ENCODE peak calls at places on chromosome 1, in eight cellular contexts. M is heart right ventricle, F is adrenal gland, C is bronchial epithelial cell, A is cardiac muscle cell, G is GM06990, S is AG10803, L is gastrocnemius medialis. X is an unnamed sample.

GRCh38 chr1:94215955-94216354 is 21.4 kb downstream of the ARHGAP29 start:
- DNase-seq in M (no peak), S (no peak), L (no peak), F (no peak), G (no peak), A (no peak), C (peak; percentile 23), X (no peak)

GRCh38 chr1:244319283-244320132 is 132.2 kb downstream of the ADSS2 start:
- DNase-seq in S (peak; percentile 90), G (peak; percentile 45), F (no peak), L (no peak), A (peak; percentile 80), C (peak; percentile 90), M (no peak), X (no peak)

GRCh38 chr1:86981482-86982311 is 67.3 kb downstream of the HS2ST1 start:
- DNase-seq in G (no peak), L (no peak), A (no peak), C (no peak), F (peak; percentile 43), M (no peak), S (no peak), X (no peak)

GRCh38 chr1:212162635-212163034 is 122.6 kb upstream of the PPP2R5A start:
- DNase-seq in M (peak; percentile 76), A (peak; percentile 84), G (peak; percentile 51), S (peak; percentile 77), C (peak; percentile 50), F (peak; percentile 24), L (peak; percentile 67), X (peak; percentile 35)

GRCh38 chr1:185045793-185046441 is 559 bp downstream of the RNF2 start:
- DNase-seq in A (peak; percentile 44), S (peak; percentile 17), C (peak; percentile 15), M (peak; percentile 16), F (peak; percentile 27), L (no peak), G (no peak), X (no peak)

GRCh38 chr1:218066332-218066731 is 218.8 kb upstream of the RRP15 start:
- DNase-seq in F (no peak), S (no peak), L (no peak), G (no peak), M (no peak), A (no peak), C (no peak), X (no peak)

GRCh38 chr1:167904641-167905040 is 9.3 kb downstream of the ADCY10 start:
- DNase-seq in S (peak; percentile 52), F (no peak), A (peak; percentile 61), G (no peak), L (no peak), C (peak; percentile 73), M (no peak), X (no peak)

GRCh38 chr1:25900209-25900608 is 6.0 kb downstream of the STMN1 start:
- DNase-seq in C (no peak), F (no peak), L (no peak), S (no peak), A (no peak), M (no peak), G (no peak), X (no peak)

GRCh38 chr1:87450136-87450535 is 121.5 kb downstream of the LMO4 start:
- DNase-seq in M (no peak), F (no peak), L (no peak), G (peak; percentile 15), C (no peak), A (no peak), S (no peak), X (no peak)

GRCh38 chr1:32997381-32997891 is 32.8 kb upstream of the RNF19B start:
- DNase-seq in F (peak; percentile 79), L (no peak), C (peak; percentile 73), G (no peak), M (no peak), A (peak; percentile 75), S (peak; percentile 84), X (no peak)

GRCh38 chr1:23909412-23909811 is 3.8 kb downstream of the CNR2 start:
- DNase-seq in F (no peak), M (no peak), S (no peak), A (no peak), G (peak; percentile 60), C (no peak), L (no peak), X (no peak)

GRCh38 chr1:91925644-91926330 is 23.4 kb upstream of the BRDT start:
- DNase-seq in F (no peak), A (no peak), M (no peak), G (no peak), S (no peak), C (no peak), L (no peak), X (no peak)

GRCh38 chr1:17553970-17554369 is 14.5 kb downstream of the ARHGEF10L start:
- DNase-seq in A (peak; percentile 62), S (peak; percentile 70), F (peak; percentile 65), C (peak; percentile 96), G (no peak), M (no peak), L (no peak), X (no peak)

GRCh38 chr1:43270421-43271095 is 775 bp downstream of the TMEM125 start:
- DNase-seq in M (no peak), C (peak; percentile 80), L (no peak), G (no peak), F (no peak), A (peak; percentile 9), S (no peak), X (no peak)

GRCh38 chr1:208509072-208509471 is 264.9 kb upstream of the PLXNA2 start:
- DNase-seq in S (no peak), C (no peak), M (no peak), F (no peak), L (no peak), A (no peak), G (no peak), X (no peak)

GRCh38 chr1:234985007-234985370 is 143.6 kb downstream of the TOMM20 start:
- DNase-seq in M (no peak), A (no peak), L (no peak), C (no peak), F (no peak), S (no peak), G (no peak), X (no peak)

GRCh38 chr1:244326757-244327156 is 125.0 kb downstream of the ADSS2 start:
- DNase-seq in S (no peak), C (no peak), L (no peak), M (no peak), G (no peak), F (no peak), A (no peak), X (no peak)

GRCh38 chr1:180606109-180606508 is 25.7 kb upstream of the XPR1 start:
- DNase-seq in M (no peak), G (no peak), F (no peak), S (no peak), C (no peak), A (no peak), L (no peak), X (no peak)

GRCh38 chr1:165936542-165936941 is 109.1 kb downstream of the UCK2 start:
- DNase-seq in G (no peak), L (no peak), S (no peak), F (no peak), A (no peak), C (no peak), M (no peak), X (no peak)

GRCh38 chr1:17170571-17170970 is 34.4 kb upstream of the PADI1 start:
- DNase-seq in C (no peak), G (no peak), A (no peak), F (no peak), L (no peak), S (peak; percentile 85), M (no peak), X (no peak)

GRCh38 chr1:215032911-215033310 is 49.6 kb upstream of the KCNK2 start:
- DNase-seq in S (no peak), L (no peak), A (no peak), M (no peak), G (no peak), F (no peak), C (no peak), X (no peak)
- TF ChIP-seq CTCF in S (no peak), L (no peak), A (no peak), M (no peak), G (no peak), F (no peak), C (no peak), X (no peak)

GRCh38 chr1:36400825-36401601 is 3.3 kb upstream of the LSM10 start:
- DNase-seq in F (peak; percentile 74), L (peak; percentile 40), S (peak; percentile 84), G (peak; percentile 63), M (peak; percentile 65), A (peak; percentile 72), C (no peak), X (peak; percentile 40)
- H3K4me3 ChIP-seq in F (no peak overlapping the region), L (no peak overlapping the region), S (peak overlapping the region; percentile 59), G (no peak overlapping the region), M (no peak overlapping the region), A (peak overlapping the region; percentile 60), C (no peak overlapping the region), X (no peak overlapping the region)

GRCh38 chr1:157124855-157125254 is 13.3 kb downstream of the ETV3 start:
- DNase-seq in A (no peak), G (no peak), M (no peak), C (no peak), S (no peak), F (no peak), L (no peak), X (no peak)
- TF ChIP-seq CTCF in A (no peak), G (no peak), M (no peak), C (peak; percentile 32), S (no peak), F (no peak), L (no peak), X (no peak)

DNA sequence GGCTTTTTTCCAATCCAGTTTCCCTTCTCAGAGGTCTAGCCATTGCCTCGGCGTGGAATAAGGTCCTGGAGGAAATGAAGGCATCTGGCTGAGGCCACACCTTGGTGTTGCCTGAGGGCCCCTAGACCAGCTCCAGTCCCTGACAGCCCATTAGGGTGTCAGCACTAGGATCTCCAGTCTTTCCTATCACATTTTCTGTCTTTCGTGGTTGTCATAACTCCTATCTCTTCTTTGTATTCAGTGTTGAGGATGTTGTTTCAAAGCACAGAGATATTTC is 844.4 kb downstream of the KCNT2 start:
- DNase-seq in L (no peak), C (no peak), M (no peak), S (no peak), A (no peak), F (no peak), G (no peak), X (no peak)
- H3K4me3 ChIP-seq in L (no peak overlapping the region), C (no peak overlapping the region), M (no peak overlapping the region), S (no peak overlapping the region), A (no peak overlapping the region), F (no peak overlapping the region), G (no peak overlapping the region), X (no peak overlapping the region)

GRCh38 chr1:161726631-161727342 is 5.4 kb downstream of the FCRLB start:
- DNase-seq in G (peak; percentile 90), M (peak; percentile 88), C (no peak), S (peak; percentile 80), L (peak; percentile 61), A (peak; percentile 94), F (peak; percentile 62), X (peak; percentile 80)
- TF ChIP-seq CTCF in G (no peak), M (no peak), C (no peak), S (peak; percentile 5), L (peak; percentile 17), A (no peak), F (no peak), X (no peak)

DNA sequence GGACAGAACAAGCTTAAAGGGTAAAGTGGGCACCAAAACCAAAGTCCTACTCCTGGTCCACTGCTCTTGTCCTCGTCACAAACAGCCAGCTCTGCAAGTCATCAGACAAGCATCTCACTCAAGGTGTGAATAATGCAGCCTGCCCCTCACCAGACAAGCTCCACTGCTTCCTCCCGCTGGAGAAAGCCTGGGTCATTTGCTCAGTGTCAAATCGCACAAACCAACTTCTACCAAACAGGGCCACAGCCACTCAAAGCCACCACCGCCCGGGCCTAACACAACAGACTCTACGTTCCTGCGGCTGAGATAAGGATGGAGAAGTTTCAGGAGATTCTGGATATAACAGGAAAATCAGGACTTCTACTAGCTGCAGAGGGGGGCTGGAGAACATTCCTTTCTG is 3.3 kb downstream of the SSBP3 start:
- DNase-seq in C (peak; percentile 59), L (no peak), F (no peak), A (no peak), S (no peak), M (no peak), G (no peak), X (no peak)
- H3K4me3 ChIP-seq in C (no peak overlapping the region), L (no peak overlapping the region), F (no peak overlapping the region), A (peak overlapping the region; percentile 85), S (no peak overlapping the region), M (no peak overlapping the region), G (no peak overlapping the region), X (no peak overlapping the region)

X was measured in tibial nerve.